ENCODE peak calls at places on chromosomes 12 and 14, in ten cellular contexts. S is T-helper 2 cell treated with Interferon-gamma antibody and Interleukin-4, amounts not matched to agents 5 μg/mL and 100 μg/mL, for 36 hours; K is GM13977; C is WTC11; H is IMR-90; X is frontal cortex; N is Peyer's patch; D is foreskin melanocyte; W is GOT3; O is Daoy. Q is an unnamed sample.

GRCh38 chr12:67784831-67785230 is 136.3 kb downstream of the DYRK2 start:
- DNase-seq in H (no peak), O (no peak), C (no peak), K (no peak), D (no peak), N (no peak), W (no peak), S (no peak), X (no peak), Q (no peak)

GRCh38 chr12:124774054-124774461 is 89.6 kb downstream of the SCARB1 start:
- DNase-seq in N (peak), W (no peak), X (no peak), D (no peak), C (no peak), H (no peak), S (peak), K (peak), O (no peak), Q (no peak)

GRCh38 chr12:4526923-4527546 is 11.7 kb upstream of the RAD51AP1 start:
- DNase-seq in O (no peak), D (no peak), C (no peak), S (no peak), H (peak), K (no peak), W (no peak), N (no peak), X (no peak), Q (no peak)

GRCh38 chr12:113534555-113534954 is 62.9 kb upstream of the LHX5 start:
- DNase-seq in D (no peak), H (no peak), O (no peak), K (no peak), S (no peak), N (no peak), X (no peak), C (no peak), W (no peak), Q (no peak)

GRCh38 chr14:103138483-103139370 is 15.5 kb downstream of the TNFAIP2 start:
- DNase-seq in C (peak), X (no peak), D (no peak), K (no peak), N (no peak), O (no peak), S (no peak), H (no peak), W (no peak), Q (no peak)

GRCh38 chr12:52667509-52667908 is 12.7 kb downstream of the KRT1 start:
- DNase-seq in C (peak), N (no peak), O (no peak), H (no peak), K (no peak), W (no peak), D (no peak), X (no peak), S (no peak), Q (peak)

GRCh38 chr14:72023128-72024042 is 91.2 kb downstream of the RGS6 start:
- DNase-seq in S (no peak), N (no peak), K (no peak), H (no peak), X (no peak), O (peak), C (no peak), W (no peak), D (no peak), Q (peak)

GRCh38 chr12:1796515-1797010 is 23.8 kb upstream of the LRTM2 start:
- DNase-seq in D (no peak), S (peak), K (peak), W (no peak), H (no peak), X (no peak), N (peak), O (no peak), C (no peak), Q (no peak)

GRCh38 chr12:130967631-130968030 is 13.9 kb downstream of the ADGRD1 start:
- DNase-seq in X (no peak), S (no peak), O (no peak), W (no peak), D (no peak), C (no peak), K (no peak), H (no peak), N (peak), Q (no peak)

GRCh38 chr12:114735680-114736374 is 51.9 kb upstream of the TBX3 start:
- DNase-seq in W (no peak), O (no peak), X (no peak), K (no peak), H (no peak), C (no peak), S (no peak), D (no peak), N (no peak), Q (no peak)

GRCh38 chr12:113190761-113191160 is 5.2 kb downstream of the RITA1 start:
- DNase-seq in X (no peak), K (no peak), D (no peak), C (no peak), O (peak), W (no peak), H (peak), N (no peak), S (no peak), Q (no peak)

GRCh38 chr12:110379642-110380041 is 23.9 kb downstream of the ANAPC7 start:
- DNase-seq in K (no peak), X (no peak), N (no peak), O (no peak), H (no peak), W (no peak), D (no peak), C (no peak), S (no peak), Q (no peak)

GRCh38 chr12:26633591-26634210 is 199.3 kb downstream of the ITPR2 start:
- DNase-seq in W (no peak), K (no peak), H (peak), D (peak), O (peak), X (no peak), N (no peak), S (no peak), C (no peak), Q (no peak)

GRCh38 chr14:23481992-23482813 is 12.7 kb downstream of the NGDN start:
- DNase-seq in X (no peak), N (no peak), H (no peak), O (no peak), D (no peak), K (no peak), W (no peak), S (no peak), C (no peak), Q (no peak)

GRCh38 chr14:104148433-104149277 is 10.3 kb downstream of the KIF26A start:
- DNase-seq in W (no peak), K (no peak), H (no peak), O (no peak), S (no peak), C (no peak), X (no peak), D (no peak), N (no peak), Q (no peak)

GRCh38 chr12:119589087-119589486 is 4.5 kb upstream of the TMEM233 start:
- DNase-seq in N (no peak), S (no peak), D (no peak), O (peak), K (no peak), C (no peak), X (no peak), W (no peak), H (peak), Q (no peak)

GRCh38 chr14:94343238-94343637 is 20.1 kb upstream of the SERPINA6 start:
- DNase-seq in H (no peak), X (no peak), K (no peak), C (no peak), D (no peak), W (no peak), O (no peak), N (no peak), S (no peak), Q (no peak)